ENCODE peak calls at places on chromosomes 16 and 17, in ten cellular contexts. W is GDM1, R is NCI-H524 treated with DMSO at 0.1 percent for 48 hours, P is Peyer's patch, D is M059J, C is H1, Z is HS-5, Q is A549, A is GM03348, I is left lung. K is an unnamed sample.

GRCh38 chr17:181213-182163 is at the start of gene DOC2B:
- DNase-seq in Q (no peak), P (no peak), R (no peak), C (no peak), W (no peak), A (peak), I (peak), D (no peak), Z (no peak), K (peak)

GRCh38 chr17:80959330-80960036 is 32.2 kb upstream of the CHMP6 start:
- DNase-seq in A (peak), P (no peak), D (peak), C (no peak), Q (no peak), R (no peak), Z (no peak), I (peak), W (no peak), K (no peak)

GRCh38 chr16:76837872-76838271 is 353.1 kb upstream of the MON1B start:
- DNase-seq in Q (no peak), W (no peak), R (no peak), P (no peak), D (no peak), A (no peak), I (no peak), C (no peak), Z (no peak), K (peak)

GRCh38 chr16:2150418-2151187 is 2.2 kb downstream of the RAB26 start:
- DNase-seq in Z (no peak), Q (peak), D (peak), P (no peak), W (no peak), C (peak), I (peak), R (peak), A (no peak), K (peak)

GRCh38 chr17:56679148-56679766 is 85.8 kb downstream of the NOG start:
- DNase-seq in A (peak), W (no peak), D (peak), P (no peak), I (no peak), Q (peak), Z (no peak), C (no peak), R (no peak), K (peak)

GRCh38 chr17:8555062-8555461 is 75.5 kb downstream of the MYH10 start:
- DNase-seq in W (no peak), R (no peak), Z (no peak), I (no peak), C (no peak), A (no peak), D (peak), P (no peak), Q (no peak), K (peak)

GRCh38 chr17:41026668-41027471 is at the start of gene KRTAP1-5:
- DNase-seq in A (peak), R (no peak), W (no peak), I (peak), P (no peak), Q (no peak), C (no peak), D (peak), Z (peak), K (peak)

GRCh38 chr17:79664925-79665738 is 54.3 kb upstream of the RBFOX3 start:
- DNase-seq in I (peak), D (peak), P (peak), C (no peak), W (no peak), R (no peak), Z (no peak), Q (no peak), A (no peak), K (peak)

GRCh38 chr16:1810106-1810505 is 16.5 kb downstream of the HAGH start:
- DNase-seq in I (peak), R (no peak), Z (no peak), Q (no peak), D (no peak), A (no peak), P (no peak), W (no peak), C (no peak), K (no peak)

GRCh38 chr17:30113213-30113612 is 3.4 kb upstream of the NSRP1 start:
- DNase-seq in P (no peak), D (peak), Z (no peak), R (no peak), Q (peak), W (no peak), I (no peak), C (no peak), A (no peak), K (peak)

GRCh38 chr17:66764559-66764958 is 70.4 kb upstream of the CACNG5 start:
- DNase-seq in A (no peak), Z (no peak), P (peak), Q (no peak), I (no peak), R (no peak), D (no peak), W (no peak), C (no peak), K (no peak)

GRCh38 chr16:88856122-88856827 is 472 bp downstream of the GALNS start:
- DNase-seq in W (no peak), D (no peak), Z (no peak), A (no peak), Q (no peak), C (no peak), P (peak), R (no peak), I (no peak), K (no peak)

GRCh38 chr16:48279199-48279598 is 31.9 kb upstream of the ABCC11 start:
- DNase-seq in R (no peak), P (no peak), C (no peak), W (no peak), D (no peak), I (no peak), A (no peak), Q (no peak), Z (no peak), K (no peak)

GRCh38 chr17:81253358-81254131 is 14.4 kb downstream of the NDUFAF8 start:
- DNase-seq in D (no peak), Q (peak), A (peak), R (no peak), I (no peak), C (no peak), Z (no peak), W (no peak), P (peak), K (peak)

GRCh38 chr16:12437761-12438440 is 365.8 kb downstream of the CPPED1 start:
- DNase-seq in Z (no peak), Q (no peak), C (no peak), I (no peak), A (no peak), D (no peak), R (no peak), W (no peak), P (no peak), K (no peak)

GRCh38 chr16:86578499-86579267 is at the start of gene FOXL1:
- DNase-seq in P (no peak), A (peak), I (no peak), Z (no peak), Q (no peak), R (no peak), C (no peak), W (no peak), D (peak), K (no peak)

GRCh38 chr17:8464941-8465340 is 29.3 kb downstream of the NDEL1 start:
- DNase-seq in C (no peak), Z (no peak), Q (no peak), P (no peak), R (no peak), I (no peak), W (no peak), A (no peak), D (no peak), K (no peak)

GRCh38 chr17:17387461-17388362 is 84.5 kb downstream of the NT5M start:
- DNase-seq in Q (peak), Z (no peak), D (no peak), C (peak), R (no peak), I (no peak), P (peak), A (no peak), W (no peak), K (peak)

GRCh38 chr16:57118461-57119084 is 26.2 kb downstream of the CPNE2 start:
- DNase-seq in P (no peak), Z (no peak), C (no peak), R (no peak), D (no peak), A (no peak), I (no peak), Q (no peak), W (no peak), K (no peak)

GRCh38 chr17:74543406-74543805 is 2.5 kb downstream of the CD300C start:
- DNase-seq in P (no peak), W (no peak), Q (no peak), R (no peak), D (no peak), Z (no peak), I (no peak), C (no peak), A (no peak), K (no peak)

GRCh38 chr17:40936437-40936971 is 942 bp downstream of the KRT23 start:
- DNase-seq in Z (no peak), C (no peak), D (no peak), I (peak), A (no peak), R (no peak), Q (no peak), W (no peak), P (no peak), K (peak)

GRCh38 chr17:77332034-77332971 is 191.5 kb downstream of the SEC14L1 start:
- DNase-seq in W (no peak), R (no peak), A (no peak), C (no peak), D (peak), Z (no peak), P (peak), Q (no peak), I (no peak), K (no peak)

GRCh38 chr17:27540300-27541105 is 84.3 kb downstream of the KSR1 start:
- DNase-seq in R (no peak), W (no peak), C (no peak), D (peak), Q (peak), I (peak), P (peak), A (peak), Z (no peak), K (peak)

GRCh38 chr16:75496546-75496945 is 1.3 kb upstream of the CHST6 start:
- DNase-seq in Z (no peak), Q (no peak), I (no peak), P (no peak), C (no peak), A (no peak), W (no peak), R (no peak), D (peak), K (no peak)

GRCh38 chr17:44972953-44973352 is 4.8 kb upstream of the C1QL1 start:
- DNase-seq in A (no peak), W (no peak), I (no peak), P (no peak), Q (peak), D (peak), C (no peak), R (no peak), Z (peak), K (peak)

GRCh38 chr16:82092711-82093110 is 57.7 kb downstream of the HSD17B2 start:
- DNase-seq in A (peak), C (no peak), R (no peak), D (peak), W (no peak), Z (no peak), P (no peak), Q (no peak), I (no peak), K (peak)

K was measured in epithelial cell of esophagus.